ENCODE peak calls at places on chromosomes 6 and 20, in ten cellular contexts. One of them, this sample, is unnamed.

GRCh38 chr6:144797881-144798589 is 512.9 kb downstream of the UTRN start:
- DNase-seq in fibroblast of pulmonary artery: peak
- DNase-seq in astrocyte: peak
- DNase-seq in psoas muscle: no peak
- DNase-seq in fibroblast of lung: peak
- DNase-seq in GM12864: no peak
- DNase-seq in foreskin fibroblast: peak
- DNase-seq in astrocyte of the cerebellum: peak
- DNase-seq in fibroblast of the aortic adventitia: peak
- DNase-seq in Peyer's patch: no peak
- DNase-seq in this sample: peak

GRCh38 chr6:31620586-31621319 is at the start of gene PRRC2A:
- DNase-seq in fibroblast of pulmonary artery: peak
- DNase-seq in astrocyte: no peak
- DNase-seq in psoas muscle: no peak
- DNase-seq in fibroblast of lung: peak
- DNase-seq in GM12864: peak
- DNase-seq in foreskin fibroblast: peak
- DNase-seq in astrocyte of the cerebellum: peak
- DNase-seq in fibroblast of the aortic adventitia: peak
- DNase-seq in Peyer's patch: no peak
- DNase-seq in this sample: no peak

GRCh38 chr20:41462372-41463161 is 95.9 kb upstream of the EMILIN3 start:
- DNase-seq in fibroblast of pulmonary artery: no peak
- DNase-seq in astrocyte: no peak
- DNase-seq in psoas muscle: no peak
- DNase-seq in fibroblast of lung: no peak
- DNase-seq in GM12864: peak
- DNase-seq in foreskin fibroblast: no peak
- DNase-seq in astrocyte of the cerebellum: no peak
- DNase-seq in fibroblast of the aortic adventitia: no peak
- DNase-seq in Peyer's patch: no peak
- DNase-seq in this sample: no peak

GRCh38 chr6:12911387-12911960 is 194.9 kb downstream of the PHACTR1 start:
- DNase-seq in fibroblast of pulmonary artery: peak
- DNase-seq in astrocyte: peak
- DNase-seq in psoas muscle: no peak
- DNase-seq in fibroblast of lung: peak
- DNase-seq in GM12864: no peak
- DNase-seq in foreskin fibroblast: peak
- DNase-seq in astrocyte of the cerebellum: peak
- DNase-seq in fibroblast of the aortic adventitia: peak
- DNase-seq in Peyer's patch: no peak
- DNase-seq in this sample: peak

GRCh38 chr20:20827992-20828597 is 115.7 kb upstream of the RALGAPA2 start:
- DNase-seq in fibroblast of pulmonary artery: no peak
- DNase-seq in astrocyte: no peak
- DNase-seq in psoas muscle: no peak
- DNase-seq in fibroblast of lung: no peak
- DNase-seq in GM12864: no peak
- DNase-seq in foreskin fibroblast: no peak
- DNase-seq in astrocyte of the cerebellum: no peak
- DNase-seq in fibroblast of the aortic adventitia: no peak
- DNase-seq in Peyer's patch: no peak
- DNase-seq in this sample: no peak

GRCh38 chr20:36613974-36614373 is 8.4 kb downstream of the RAB5IF start:
- DNase-seq in fibroblast of pulmonary artery: no peak
- DNase-seq in astrocyte: no peak
- DNase-seq in psoas muscle: no peak
- DNase-seq in fibroblast of lung: no peak
- DNase-seq in GM12864: no peak
- DNase-seq in foreskin fibroblast: no peak
- DNase-seq in astrocyte of the cerebellum: no peak
- DNase-seq in fibroblast of the aortic adventitia: no peak
- DNase-seq in Peyer's patch: peak
- DNase-seq in this sample: no peak

GRCh38 chr6:19024737-19025136 is 637.6 kb downstream of the RNF144B start:
- DNase-seq in fibroblast of pulmonary artery: peak
- DNase-seq in astrocyte: peak
- DNase-seq in psoas muscle: no peak
- DNase-seq in fibroblast of lung: peak
- DNase-seq in GM12864: no peak
- DNase-seq in foreskin fibroblast: peak
- DNase-seq in astrocyte of the cerebellum: peak
- DNase-seq in fibroblast of the aortic adventitia: peak
- DNase-seq in Peyer's patch: no peak
- DNase-seq in this sample: peak

GRCh38 chr20:6819599-6819998 is 52.1 kb downstream of the BMP2 start:
- DNase-seq in fibroblast of pulmonary artery: peak
- DNase-seq in astrocyte: no peak
- DNase-seq in psoas muscle: no peak
- DNase-seq in fibroblast of lung: peak
- DNase-seq in GM12864: no peak
- DNase-seq in foreskin fibroblast: no peak
- DNase-seq in astrocyte of the cerebellum: no peak
- DNase-seq in fibroblast of the aortic adventitia: peak
- DNase-seq in Peyer's patch: no peak
- DNase-seq in this sample: no peak

GRCh38 chr20:59425572-59425971 is 125.2 kb downstream of the EDN3 start:
- DNase-seq in fibroblast of pulmonary artery: no peak
- DNase-seq in astrocyte: no peak
- DNase-seq in psoas muscle: no peak
- DNase-seq in fibroblast of lung: no peak
- DNase-seq in GM12864: no peak
- DNase-seq in foreskin fibroblast: no peak
- DNase-seq in astrocyte of the cerebellum: no peak
- DNase-seq in fibroblast of the aortic adventitia: no peak
- DNase-seq in Peyer's patch: no peak
- DNase-seq in this sample: no peak

GRCh38 chr6:149933036-149933435 is 8.8 kb upstream of the ULBP2 start:
- DNase-seq in fibroblast of pulmonary artery: no peak
- DNase-seq in astrocyte: no peak
- DNase-seq in psoas muscle: no peak
- DNase-seq in fibroblast of lung: no peak
- DNase-seq in GM12864: no peak
- DNase-seq in foreskin fibroblast: no peak
- DNase-seq in astrocyte of the cerebellum: no peak
- DNase-seq in fibroblast of the aortic adventitia: no peak
- DNase-seq in Peyer's patch: no peak
- DNase-seq in this sample: no peak

GRCh38 chr6:149925253-149925973 is 2.5 kb upstream of the RAET1G start:
- DNase-seq in fibroblast of pulmonary artery: peak
- DNase-seq in astrocyte: no peak
- DNase-seq in psoas muscle: peak
- DNase-seq in fibroblast of lung: no peak
- DNase-seq in GM12864: no peak
- DNase-seq in foreskin fibroblast: peak
- DNase-seq in astrocyte of the cerebellum: no peak
- DNase-seq in fibroblast of the aortic adventitia: no peak
- DNase-seq in Peyer's patch: no peak
- DNase-seq in this sample: no peak

GRCh38 chr6:149931501-149931900 is 8.6 kb upstream of the RAET1G start:
- DNase-seq in fibroblast of pulmonary artery: no peak
- DNase-seq in astrocyte: no peak
- DNase-seq in psoas muscle: no peak
- DNase-seq in fibroblast of lung: no peak
- DNase-seq in GM12864: no peak
- DNase-seq in foreskin fibroblast: no peak
- DNase-seq in astrocyte of the cerebellum: no peak
- DNase-seq in fibroblast of the aortic adventitia: no peak
- DNase-seq in Peyer's patch: no peak
- DNase-seq in this sample: no peak

GRCh38 chr6:149925974-149926777 is 3.3 kb upstream of the RAET1G start:
- DNase-seq in fibroblast of pulmonary artery: peak
- DNase-seq in astrocyte: peak
- DNase-seq in psoas muscle: peak
- DNase-seq in fibroblast of lung: peak
- DNase-seq in GM12864: no peak
- DNase-seq in foreskin fibroblast: peak
- DNase-seq in astrocyte of the cerebellum: peak
- DNase-seq in fibroblast of the aortic adventitia: peak
- DNase-seq in Peyer's patch: peak
- DNase-seq in this sample: peak

GRCh38 chr6:149929422-149929821 is 6.5 kb upstream of the RAET1G start:
- DNase-seq in fibroblast of pulmonary artery: no peak
- DNase-seq in astrocyte: no peak
- DNase-seq in psoas muscle: no peak
- DNase-seq in fibroblast of lung: no peak
- DNase-seq in GM12864: no peak
- DNase-seq in foreskin fibroblast: no peak
- DNase-seq in astrocyte of the cerebellum: no peak
- DNase-seq in fibroblast of the aortic adventitia: no peak
- DNase-seq in Peyer's patch: no peak
- DNase-seq in this sample: no peak
- TF ChIP-seq CTCF in fibroblast of pulmonary artery: peak
- TF ChIP-seq CTCF in astrocyte: peak
- TF ChIP-seq CTCF in psoas muscle: no peak
- TF ChIP-seq CTCF in fibroblast of lung: peak
- TF ChIP-seq CTCF in GM12864: peak
- TF ChIP-seq CTCF in foreskin fibroblast: peak
- TF ChIP-seq CTCF in astrocyte of the cerebellum: peak
- TF ChIP-seq CTCF in fibroblast of the aortic adventitia: peak
- TF ChIP-seq CTCF in Peyer's patch: no peak
- TF ChIP-seq CTCF in this sample: peak

DNA sequence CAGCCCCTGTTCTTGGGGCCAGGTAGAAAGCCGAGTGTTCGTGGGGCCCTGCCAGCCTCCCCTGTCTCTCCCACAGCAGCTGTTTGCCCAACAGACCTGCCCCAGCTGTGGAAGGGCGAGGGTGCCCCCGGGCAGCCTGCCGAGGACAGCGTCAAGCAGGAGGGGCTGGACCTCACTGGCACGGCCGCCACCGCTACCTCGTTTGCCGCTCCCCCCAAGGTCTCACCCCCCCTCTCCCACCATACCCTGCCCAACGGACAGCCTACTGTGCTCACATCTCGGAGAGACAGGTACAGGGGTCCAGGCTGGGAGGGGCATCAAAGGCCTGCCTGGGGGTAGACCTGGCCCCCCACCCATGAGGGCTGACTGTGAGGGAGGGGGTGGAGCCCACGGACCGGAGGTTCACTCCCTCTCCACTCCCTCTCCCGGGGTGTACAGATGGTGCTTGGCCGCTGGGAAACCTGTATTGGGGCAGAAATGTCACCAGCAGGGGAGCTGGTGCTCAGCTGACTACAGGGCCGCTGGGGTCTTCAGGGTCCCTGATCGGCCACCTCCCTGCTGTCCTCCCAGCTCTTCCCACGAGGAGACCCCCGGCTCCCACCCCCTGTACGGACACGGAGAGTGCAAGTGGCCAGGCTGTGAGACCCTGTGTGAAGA is 41.2 kb downstream of the FOXP4 start:
- DNase-seq in fibroblast of pulmonary artery: no peak
- DNase-seq in astrocyte: no peak
- DNase-seq in psoas muscle: no peak
- DNase-seq in fibroblast of lung: no peak
- DNase-seq in GM12864: no peak
- DNase-seq in foreskin fibroblast: no peak
- DNase-seq in astrocyte of the cerebellum: no peak
- DNase-seq in fibroblast of the aortic adventitia: no peak
- DNase-seq in Peyer's patch: no peak
- DNase-seq in this sample: no peak
- TF ChIP-seq CTCF in fibroblast of pulmonary artery: no peak
- TF ChIP-seq CTCF in astrocyte: no peak
- TF ChIP-seq CTCF in psoas muscle: no peak
- TF ChIP-seq CTCF in fibroblast of lung: no peak
- TF ChIP-seq CTCF in GM12864: no peak
- TF ChIP-seq CTCF in foreskin fibroblast: no peak
- TF ChIP-seq CTCF in astrocyte of the cerebellum: no peak
- TF ChIP-seq CTCF in fibroblast of the aortic adventitia: no peak
- TF ChIP-seq CTCF in Peyer's patch: no peak
- TF ChIP-seq CTCF in this sample: peak

GRCh38 chr20:25081065-25081729 is 744 bp downstream of the VSX1 start:
- DNase-seq in fibroblast of pulmonary artery: peak
- DNase-seq in astrocyte: no peak
- DNase-seq in psoas muscle: peak
- DNase-seq in fibroblast of lung: no peak
- DNase-seq in GM12864: no peak
- DNase-seq in foreskin fibroblast: peak
- DNase-seq in astrocyte of the cerebellum: no peak
- DNase-seq in fibroblast of the aortic adventitia: peak
- DNase-seq in Peyer's patch: no peak
- DNase-seq in this sample: no peak
- TF ChIP-seq CTCF in fibroblast of pulmonary artery: no peak
- TF ChIP-seq CTCF in astrocyte: no peak
- TF ChIP-seq CTCF in psoas muscle: no peak
- TF ChIP-seq CTCF in fibroblast of lung: no peak
- TF ChIP-seq CTCF in GM12864: no peak
- TF ChIP-seq CTCF in foreskin fibroblast: no peak
- TF ChIP-seq CTCF in astrocyte of the cerebellum: no peak
- TF ChIP-seq CTCF in fibroblast of the aortic adventitia: no peak
- TF ChIP-seq CTCF in Peyer's patch: no peak
- TF ChIP-seq CTCF in this sample: no peak

GRCh38 chr20:35341366-35342028 is 49.3 kb upstream of the FAM83C start:
- DNase-seq in fibroblast of pulmonary artery: no peak
- DNase-seq in astrocyte: peak
- DNase-seq in psoas muscle: no peak
- DNase-seq in fibroblast of lung: no peak
- DNase-seq in GM12864: no peak
- DNase-seq in foreskin fibroblast: peak
- DNase-seq in astrocyte of the cerebellum: no peak
- DNase-seq in fibroblast of the aortic adventitia: peak
- DNase-seq in Peyer's patch: no peak
- DNase-seq in this sample: no peak

GRCh38 chr20:35345189-35345588 is 53.0 kb upstream of the FAM83C start:
- DNase-seq in fibroblast of pulmonary artery: no peak
- DNase-seq in astrocyte: no peak
- DNase-seq in psoas muscle: no peak
- DNase-seq in fibroblast of lung: no peak
- DNase-seq in GM12864: no peak
- DNase-seq in foreskin fibroblast: no peak
- DNase-seq in astrocyte of the cerebellum: no peak
- DNase-seq in fibroblast of the aortic adventitia: no peak
- DNase-seq in Peyer's patch: no peak
- DNase-seq in this sample: no peak

GRCh38 chr20:35340436-35340835 is 48.2 kb upstream of the FAM83C start:
- DNase-seq in fibroblast of pulmonary artery: no peak
- DNase-seq in astrocyte: no peak
- DNase-seq in psoas muscle: no peak
- DNase-seq in fibroblast of lung: no peak
- DNase-seq in GM12864: no peak
- DNase-seq in foreskin fibroblast: no peak
- DNase-seq in astrocyte of the cerebellum: no peak
- DNase-seq in fibroblast of the aortic adventitia: no peak
- DNase-seq in Peyer's patch: no peak
- DNase-seq in this sample: no peak

GRCh38 chr20:35344354-35344837 is 52.2 kb upstream of the FAM83C start:
- DNase-seq in fibroblast of pulmonary artery: peak
- DNase-seq in astrocyte: peak
- DNase-seq in psoas muscle: peak
- DNase-seq in fibroblast of lung: peak
- DNase-seq in GM12864: no peak
- DNase-seq in foreskin fibroblast: peak
- DNase-seq in astrocyte of the cerebellum: peak
- DNase-seq in fibroblast of the aortic adventitia: peak
- DNase-seq in Peyer's patch: peak
- DNase-seq in this sample: peak

GRCh38 chr20:35342154-35342769 is 50.0 kb upstream of the FAM83C start:
- DNase-seq in fibroblast of pulmonary artery: peak
- DNase-seq in astrocyte: peak
- DNase-seq in psoas muscle: no peak
- DNase-seq in fibroblast of lung: peak
- DNase-seq in GM12864: no peak
- DNase-seq in foreskin fibroblast: peak
- DNase-seq in astrocyte of the cerebellum: no peak
- DNase-seq in fibroblast of the aortic adventitia: peak
- DNase-seq in Peyer's patch: no peak
- DNase-seq in this sample: no peak
- TF ChIP-seq CTCF in fibroblast of pulmonary artery: peak
- TF ChIP-seq CTCF in astrocyte: no peak
- TF ChIP-seq CTCF in psoas muscle: peak
- TF ChIP-seq CTCF in fibroblast of lung: peak
- TF ChIP-seq CTCF in GM12864: no peak
- TF ChIP-seq CTCF in foreskin fibroblast: peak
- TF ChIP-seq CTCF in astrocyte of the cerebellum: peak
- TF ChIP-seq CTCF in fibroblast of the aortic adventitia: peak
- TF ChIP-seq CTCF in Peyer's patch: no peak
- TF ChIP-seq CTCF in this sample: peak